ENCODE peak calls at places on chromosome 14, in seven cellular contexts. L, K, S, P, H, V and W are unnamed samples.

GRCh38 chr14:54591461-54592245 is 24.7 kb downstream of the SAMD4A start:
- DNase-seq in L (no peak), K (no peak), S (no peak), P (no peak), H (no peak), V (no peak), W (no peak)

GRCh38 chr14:86296173-86296572 is 766.2 kb downstream of the FLRT2 start:
- DNase-seq in L (no peak), K (no peak), S (no peak), P (peak), H (no peak), V (no peak), W (peak)

GRCh38 chr14:105862581-105863239 is 336.3 kb downstream of the TMEM121 start:
- DNase-seq in L (no peak), K (no peak), S (peak), P (no peak), H (no peak), V (no peak), W (no peak)

GRCh38 chr14:69637503-69638030 is 26.2 kb downstream of the SUSD6 start:
- DNase-seq in L (no peak), K (no peak), S (peak), P (no peak), H (peak), V (peak), W (no peak)

GRCh38 chr14:53670701-53671100 is 285.9 kb downstream of the BMP4 start:
- DNase-seq in L (no peak), K (no peak), S (no peak), P (peak), H (no peak), V (no peak), W (no peak)

GRCh38 chr14:57352771-57353170 is 37.6 kb upstream of the NAA30 start:
- DNase-seq in L (no peak), K (no peak), S (no peak), P (no peak), H (no peak), V (no peak), W (no peak)

GRCh38 chr14:50452979-50453705 is 56.5 kb upstream of the CDKL1 start:
- DNase-seq in L (no peak), K (no peak), S (no peak), P (peak), H (no peak), V (no peak), W (no peak)

GRCh38 chr14:96167224-96168148 is 37.2 kb upstream of the BDKRB2 start:
- DNase-seq in L (no peak), K (no peak), S (peak), P (peak), H (no peak), V (no peak), W (no peak)

GRCh38 chr14:71751264-71751663 is 181.0 kb upstream of the RGS6 start:
- DNase-seq in L (no peak), K (no peak), S (no peak), P (no peak), H (no peak), V (no peak), W (no peak)

GRCh38 chr14:29039171-29039570 is 272.6 kb downstream of the FOXG1 start:
- DNase-seq in L (no peak), K (no peak), S (no peak), P (no peak), H (no peak), V (no peak), W (peak)

GRCh38 chr14:52060080-52060479 is 8.8 kb downstream of the NID2 start:
- DNase-seq in L (no peak), K (no peak), S (peak), P (no peak), H (no peak), V (no peak), W (no peak)

GRCh38 chr14:64612021-64612380 is 62.2 kb downstream of the PPP1R36 start:
- DNase-seq in L (no peak), K (no peak), S (no peak), P (peak), H (no peak), V (no peak), W (no peak)

GRCh38 chr14:96424104-96424989 is 32.4 kb downstream of the AK7 start:
- DNase-seq in L (peak), K (no peak), S (peak), P (peak), H (peak), V (peak), W (peak)

GRCh38 chr14:95614335-95614734 is 71.9 kb upstream of the TCL1B start:
- DNase-seq in L (no peak), K (no peak), S (no peak), P (no peak), H (no peak), V (no peak), W (no peak)

GRCh38 chr14:64114166-64114565 is 180.0 kb downstream of the ESR2 start:
- DNase-seq in L (peak), K (no peak), S (no peak), P (no peak), H (peak), V (no peak), W (peak)

GRCh38 chr14:31510222-31510621 is 22.4 kb upstream of the GPR33 start:
- DNase-seq in L (no peak), K (no peak), S (no peak), P (no peak), H (no peak), V (no peak), W (peak)

GRCh38 chr14:85573406-85573805 is 43.5 kb downstream of the FLRT2 start:
- DNase-seq in L (no peak), K (no peak), S (no peak), P (no peak), H (no peak), V (no peak), W (no peak)

GRCh38 chr14:54219281-54220121 is 177.3 kb upstream of the CDKN3 start:
- DNase-seq in L (peak), K (no peak), S (no peak), P (no peak), H (no peak), V (no peak), W (no peak)

GRCh38 chr14:68144051-68144681 is 324.6 kb downstream of the RAD51B start:
- DNase-seq in L (no peak), K (no peak), S (peak), P (no peak), H (no peak), V (no peak), W (no peak)

GRCh38 chr14:88554458-88555286 is at the start of gene PTPN21:
- DNase-seq in L (peak), K (peak), S (peak), P (no peak), H (peak), V (peak), W (peak)

GRCh38 chr14:37019488-37019887 is 152.9 kb downstream of the SLC25A21 start:
- DNase-seq in L (no peak), K (no peak), S (no peak), P (no peak), H (no peak), V (no peak), W (no peak)

GRCh38 chr14:71431169-71431525 is 501.1 kb upstream of the RGS6 start:
- DNase-seq in L (no peak), K (no peak), S (no peak), P (no peak), H (no peak), V (no peak), W (no peak)

GRCh38 chr14:74911221-74911620 is 11.8 kb downstream of the RPS6KL1 start:
- DNase-seq in L (no peak), K (no peak), S (no peak), P (no peak), H (no peak), V (no peak), W (no peak)
- TF ChIP-seq CTCF in L (no peak), K (no peak), S (no peak), P (no peak), H (no peak), V (no peak), W (no peak)

DNA sequence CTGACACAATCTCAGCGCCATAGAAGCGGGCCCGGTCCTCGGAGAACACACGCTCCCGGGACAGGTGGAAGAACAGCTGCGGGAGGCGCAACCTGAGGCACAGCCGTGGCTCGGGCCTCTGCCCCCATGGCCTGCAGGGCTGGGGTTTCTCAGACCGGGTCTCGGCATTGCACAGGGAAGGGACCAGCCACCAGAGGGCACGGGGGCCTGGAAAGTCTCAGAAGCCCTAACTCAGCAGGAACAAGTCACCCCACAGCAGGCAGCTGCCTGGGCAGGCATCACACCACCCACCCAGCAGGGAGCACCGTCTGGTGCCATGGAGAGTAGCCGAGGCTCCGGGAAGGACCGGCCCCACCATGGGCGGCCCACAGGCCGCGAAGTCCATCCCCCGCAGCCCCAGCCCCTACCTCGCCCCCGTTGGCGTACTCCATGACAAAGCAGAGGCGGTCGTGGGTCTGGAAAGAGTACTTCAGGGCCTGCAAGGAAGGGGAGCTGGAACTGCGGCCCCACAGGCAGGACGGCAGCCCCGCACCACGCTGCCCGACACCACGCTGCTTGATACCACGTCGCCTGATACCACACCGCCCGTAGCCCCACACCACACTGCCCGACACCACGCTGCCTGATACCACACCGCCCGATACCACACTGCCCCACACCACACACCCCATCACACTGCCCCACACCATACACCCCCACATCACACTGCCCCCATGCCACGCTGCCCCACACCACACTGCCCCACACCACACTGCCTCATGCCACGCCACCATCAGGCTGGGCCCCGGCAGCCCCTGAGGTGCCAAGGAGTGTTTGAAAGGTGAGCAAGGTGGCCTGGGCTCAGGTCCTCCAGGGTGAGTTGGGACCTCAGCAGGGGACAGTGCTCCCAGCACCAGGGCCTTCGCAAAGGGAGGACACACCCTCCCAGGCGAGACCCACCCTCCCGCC is 20.8 kb downstream of the SIVA1 start:
- DNase-seq in L (no peak), K (no peak), S (no peak), P (no peak), H (no peak), V (no peak), W (no peak)
- TF ChIP-seq CTCF in L (no peak), K (no peak), S (no peak), P (no peak), H (no peak), V (no peak), W (no peak)

DNA sequence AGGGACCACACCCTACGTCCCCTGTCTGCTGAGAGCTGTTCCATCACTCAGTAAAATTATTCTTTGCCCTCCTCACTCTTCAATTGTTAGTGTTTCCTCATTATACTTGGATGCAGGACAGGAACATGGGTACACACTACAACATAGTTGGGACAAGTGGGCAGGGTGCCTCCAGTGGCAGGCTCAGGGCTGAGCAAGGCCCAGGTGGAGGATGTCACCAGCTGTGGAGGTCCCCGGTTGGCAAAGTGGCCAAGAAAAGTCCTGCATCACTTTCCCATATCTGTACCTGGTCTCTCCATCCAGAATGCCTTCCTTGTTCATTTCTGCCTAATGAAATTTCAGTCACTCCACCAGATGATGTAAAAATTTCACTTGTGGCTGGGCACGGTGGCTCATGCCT is 72.7 kb upstream of the PPP4R3A start:
- DNase-seq in L (no peak), K (no peak), S (no peak), P (no peak), H (no peak), V (no peak), W (no peak)
- TF ChIP-seq CTCF in L (no peak), K (no peak), S (no peak), P (no peak), H (no peak), V (no peak), W (no peak)

DNA sequence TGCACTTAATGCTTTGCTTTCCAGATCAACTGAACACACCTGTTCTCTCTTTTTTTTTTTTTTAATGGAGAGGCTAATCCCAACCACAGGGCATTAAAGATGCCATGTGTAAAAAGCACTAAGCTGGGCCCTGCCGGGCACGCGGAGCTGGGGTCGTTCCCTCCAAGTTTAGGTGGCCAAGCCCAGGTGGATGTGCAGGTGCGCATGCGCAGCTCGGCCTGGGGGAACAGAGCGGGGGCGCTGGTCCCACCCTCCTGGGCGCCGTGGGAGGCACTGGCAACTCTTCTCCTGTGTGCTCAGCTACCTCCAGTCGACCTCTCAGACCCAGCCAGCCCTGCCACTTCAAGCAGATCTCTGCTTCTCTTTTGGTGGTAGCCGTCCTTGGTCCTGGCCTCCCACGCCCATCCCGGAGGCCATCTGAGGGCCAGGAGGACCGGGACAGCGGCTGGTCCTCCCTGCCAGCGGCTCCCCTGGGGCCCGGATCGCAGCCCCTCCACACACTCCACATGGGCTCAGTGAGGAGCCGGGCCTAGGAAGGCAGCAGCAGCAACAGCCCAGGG is 679.3 kb downstream of the BCL11B start:
- DNase-seq in L (no peak), K (no peak), S (no peak), P (no peak), H (no peak), V (no peak), W (no peak)
- TF ChIP-seq CTCF in L (no peak), K (no peak), S (no peak), P (no peak), H (no peak), V (no peak), W (no peak)

DNA sequence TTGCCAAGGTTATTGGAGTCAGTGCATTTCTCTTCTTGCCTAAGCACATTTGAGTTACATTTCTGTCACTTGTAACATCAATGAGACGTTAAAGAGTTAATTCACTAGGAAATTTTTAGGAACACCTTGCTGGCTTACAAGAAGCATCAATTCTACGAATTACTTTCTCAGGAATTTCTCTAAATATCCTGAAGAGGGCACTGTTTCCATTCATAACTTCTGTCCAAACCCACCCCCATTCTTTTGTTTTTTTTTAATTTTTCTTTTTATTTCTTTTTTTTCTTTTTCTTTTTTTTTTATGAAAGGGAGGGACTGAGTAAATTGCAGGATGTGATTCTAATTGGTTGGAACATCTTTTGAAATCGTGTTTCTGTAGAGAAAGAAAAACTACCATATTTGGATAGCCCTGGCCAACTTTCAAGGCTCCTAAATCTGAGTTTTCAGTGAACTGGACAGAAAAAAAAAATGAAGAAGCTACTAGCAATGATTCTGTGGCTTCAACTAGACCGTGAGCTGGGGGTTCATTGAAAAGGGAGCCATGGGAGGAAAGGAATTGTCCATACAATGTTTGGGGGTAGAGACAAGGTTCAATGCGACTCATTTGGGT is 285.3 kb downstream of the DAD1 start:
- DNase-seq in L (no peak), K (no peak), S (no peak), P (peak), H (no peak), V (no peak), W (peak)
- TF ChIP-seq CTCF in L (peak), K (peak), S (peak), P (peak), H (peak), V (peak), W (peak)

DNA sequence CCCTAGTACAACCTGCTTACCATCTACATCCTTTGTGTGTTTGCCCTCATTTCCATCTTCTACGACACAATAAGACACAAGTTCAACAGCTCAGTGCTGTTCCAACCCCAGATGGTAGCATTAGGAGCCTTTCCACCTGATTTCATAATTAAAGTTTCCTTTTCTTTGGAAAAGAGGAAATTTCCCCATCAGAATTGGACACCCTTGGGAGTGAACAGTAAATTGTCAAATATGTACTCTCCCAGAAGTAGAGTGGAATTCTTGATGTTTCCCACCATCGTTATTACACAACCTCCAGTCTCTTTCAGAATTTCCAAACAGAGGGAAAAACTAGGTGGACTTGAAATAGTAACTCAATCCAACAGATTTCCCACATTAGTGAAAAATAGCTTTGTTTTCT is 337.6 kb upstream of the OR4E1 start:
- DNase-seq in L (no peak), K (no peak), S (no peak), P (no peak), H (no peak), V (no peak), W (no peak)
- TF ChIP-seq CTCF in L (no peak), K (no peak), S (no peak), P (no peak), H (no peak), V (no peak), W (no peak)

GRCh38 chr14:99793213-99794155 is at the start of gene EML1:
- DNase-seq in L (peak), K (peak), S (peak), P (peak), H (peak), V (peak), W (peak)
- TF ChIP-seq CTCF in L (no peak), K (no peak), S (no peak), P (no peak), H (peak), V (no peak), W (no peak)

GRCh38 chr14:89936654-89937185 is 17.8 kb downstream of the EFCAB11 start:
- DNase-seq in L (no peak), K (no peak), S (no peak), P (no peak), H (no peak), V (no peak), W (no peak)
- TF ChIP-seq CTCF in L (no peak), K (no peak), S (no peak), P (peak), H (no peak), V (no peak), W (peak)

DNA sequence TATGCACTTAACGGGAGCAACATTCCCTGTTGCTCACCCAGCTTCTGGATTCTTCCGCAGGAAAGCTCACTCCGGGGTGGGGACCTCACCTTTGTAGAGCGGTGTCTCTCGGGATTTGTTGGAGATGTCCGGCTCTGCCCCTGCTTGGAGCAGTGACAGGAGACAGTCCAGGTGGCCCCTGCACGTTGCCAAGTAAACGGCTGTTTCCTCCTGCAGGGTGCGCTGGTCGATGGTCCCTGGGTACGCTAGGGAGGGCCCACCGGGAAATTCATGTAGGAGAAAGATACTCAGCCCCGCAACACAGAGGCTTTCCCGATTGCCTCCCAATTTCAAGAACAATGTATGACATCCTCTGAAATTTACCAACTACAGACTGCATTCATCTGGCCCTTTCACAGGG is 23.1 kb downstream of the ASB2 start:
- DNase-seq in L (no peak), K (no peak), S (peak), P (no peak), H (no peak), V (no peak), W (no peak)
- TF ChIP-seq CTCF in L (no peak), K (peak), S (no peak), P (no peak), H (no peak), V (no peak), W (no peak)